ENCODE peak calls at places on chromosome 7, in five cellular contexts. O is CD4-positive, alpha-beta memory T cell; E is psoas muscle; B is T-helper 9 cell; R is activated T-cell treated with anti-CD3 and anti-CD28 coated beads for 24 hours. T is an unnamed sample.
A peak's percentile ranks its signal among the peaks of the same experiment; 100 is the strongest.

GRCh38 chr7:1052031-1052818 is 7.9 kb downstream of the GPR146 start:
- DNase-seq in O (no peak), E (peak; percentile 70), B (no peak), R (no peak), T (no peak)

GRCh38 chr7:151309306-151309705 is 32.3 kb upstream of the NUB1 start:
- DNase-seq in R (no peak), O (no peak), E (no peak), B (no peak), T (no peak)

GRCh38 chr7:3415730-3416366 is 114.8 kb downstream of the SDK1 start:
- DNase-seq in E (no peak), R (no peak), O (no peak), B (no peak), T (no peak)

GRCh38 chr7:42193457-42194111 is 43.4 kb downstream of the GLI3 start:
- DNase-seq in R (no peak), E (no peak), O (no peak), B (no peak), T (no peak)

GRCh38 chr7:143884978-143885559 is 16.9 kb downstream of the TCAF1 start:
- DNase-seq in B (no peak), R (no peak), O (no peak), E (peak; percentile 69), T (no peak)

GRCh38 chr7:138625084-138625848 is 75.9 kb downstream of the SVOPL start:
- DNase-seq in E (no peak), R (no peak), B (no peak), O (peak; percentile 28), T (no peak)

GRCh38 chr7:95691464-95691863 is 80.9 kb upstream of the DYNC1I1 start:
- DNase-seq in E (no peak), B (no peak), R (no peak), O (no peak), T (peak; percentile 85)

GRCh38 chr7:130598056-130598455 is 70.5 kb downstream of the COPG2 start:
- DNase-seq in O (no peak), E (no peak), B (no peak), R (no peak), T (no peak)

GRCh38 chr7:75921479-75921878 is 6.5 kb downstream of the POR start:
- DNase-seq in R (no peak), E (no peak), O (no peak), B (no peak), T (no peak)

GRCh38 chr7:17099083-17099973 is 199.1 kb upstream of the AHR start:
- DNase-seq in E (peak; percentile 30), B (no peak), O (no peak), R (no peak), T (peak; percentile 84)

GRCh38 chr7:26843696-26844095 is 20.7 kb downstream of the SKAP2 start:
- DNase-seq in E (no peak), O (no peak), R (no peak), B (no peak), T (no peak)

GRCh38 chr7:906776-907157 is 30.4 kb downstream of the GET4 start:
- DNase-seq in B (no peak), O (no peak), E (no peak), R (no peak), T (no peak)

GRCh38 chr7:104643587-104644217 is 315.3 kb downstream of the LHFPL3 start:
- DNase-seq in B (no peak), R (no peak), E (no peak), O (no peak), T (no peak)

GRCh38 chr7:17236161-17236560 is 62.3 kb upstream of the AHR start:
- DNase-seq in E (no peak), R (no peak), B (no peak), O (no peak), T (no peak)

GRCh38 chr7:1505731-1506550 is 1.8 kb upstream of the INTS1 start:
- DNase-seq in E (no peak), R (no peak), B (no peak), O (no peak), T (no peak)

GRCh38 chr7:80642871-80643270 is 4.4 kb downstream of the CD36 start:
- DNase-seq in O (no peak), E (no peak), B (no peak), R (no peak), T (no peak)

GRCh38 chr7:156680281-156680680 is 39.7 kb downstream of the RNF32 start:
- DNase-seq in E (no peak), B (no peak), R (no peak), O (no peak), T (no peak)

GRCh38 chr7:110224643-110225042 is 866.3 kb upstream of the LRRN3 start:
- DNase-seq in O (no peak), B (no peak), E (no peak), R (no peak), T (no peak)

GRCh38 chr7:139396323-139396951 is 36.7 kb downstream of the LUC7L2 start:
- DNase-seq in B (no peak), E (no peak), O (no peak), R (no peak), T (no peak)

GRCh38 chr7:5827755-5828154 is 46.3 kb upstream of the RNF216 start:
- DNase-seq in R (no peak), E (no peak), O (peak; percentile 33), B (peak; percentile 39), T (no peak)

GRCh38 chr7:32890553-32891045 is 961 bp downstream of the KBTBD2 start:
- DNase-seq in O (peak; percentile 74), R (peak; percentile 24), E (no peak), B (peak; percentile 15), T (peak; percentile 53)

T was measured in prostate gland.